ENCODE peak calls at places on chromosomes 2 and 18, in ten cellular contexts. Z is Right ventricle myocardium superior; M is Panc1; Q is HT1080; W is activated CD4-positive, alpha-beta T cell treated with anti-CD3 and anti-CD28 coated beads, Interleukin-2, amount 10 ng/mL, durations not matched to agents 7 days and 5 days; T is RCC 7860; L is left ventricle myocardium inferior; G is substantia nigra; I is cardiac muscle cell; E is central memory CD4-positive, alpha-beta T cell. X is an unnamed sample.

GRCh38 chr2:86790134-86790827 is 432 bp downstream of the CD8A start:
- DNase-seq in Z (no peak), M (no peak), Q (no peak), W (no peak), T (no peak), L (no peak), G (no peak), I (no peak), E (no peak), X (no peak)

GRCh38 chr18:57803119-57803969 is at the start of gene ATP8B1:
- DNase-seq in Z (peak), M (no peak), Q (peak), W (no peak), T (peak), L (peak), G (no peak), I (peak), E (no peak), X (peak)

GRCh38 chr2:159755788-159756187 is 42.2 kb downstream of the CD302 start:
- DNase-seq in Z (no peak), M (peak), Q (peak), W (no peak), T (peak), L (no peak), G (no peak), I (peak), E (no peak), X (no peak)

GRCh38 chr2:9286553-9287399 is 80.2 kb downstream of the ASAP2 start:
- DNase-seq in Z (no peak), M (peak), Q (no peak), W (no peak), T (peak), L (no peak), G (no peak), I (no peak), E (no peak), X (no peak)

GRCh38 chr2:205474746-205475145 is 207.6 kb upstream of the NRP2 start:
- DNase-seq in Z (no peak), M (no peak), Q (peak), W (no peak), T (no peak), L (no peak), G (no peak), I (peak), E (no peak), X (no peak)

GRCh38 chr18:73777356-73778051 is 370.1 kb downstream of the FBXO15 start:
- DNase-seq in Z (no peak), M (no peak), Q (no peak), W (no peak), T (no peak), L (no peak), G (no peak), I (no peak), E (no peak), X (no peak)

GRCh38 chr2:27024188-27024587 is 8.6 kb upstream of the TMEM214 start:
- DNase-seq in Z (no peak), M (no peak), Q (no peak), W (no peak), T (no peak), L (no peak), G (no peak), I (no peak), E (no peak), X (no peak)

GRCh38 chr18:45984546-45985235 is 17.6 kb upstream of the EPG5 start:
- DNase-seq in Z (no peak), M (no peak), Q (no peak), W (no peak), T (no peak), L (no peak), G (no peak), I (no peak), E (no peak), X (no peak)

GRCh38 chr18:39840406-39840805 is 2114.6 kb upstream of the PIK3C3 start:
- DNase-seq in Z (no peak), M (no peak), Q (peak), W (no peak), T (no peak), L (no peak), G (no peak), I (peak), E (no peak), X (no peak)

GRCh38 chr2:18446715-18447114 is 113.7 kb downstream of the RDH14 start:
- DNase-seq in Z (no peak), M (no peak), Q (no peak), W (no peak), T (no peak), L (no peak), G (no peak), I (peak), E (no peak), X (no peak)

GRCh38 chr18:23824235-23824634 is 135.0 kb downstream of the LAMA3 start:
- DNase-seq in Z (no peak), M (no peak), Q (no peak), W (no peak), T (peak), L (no peak), G (no peak), I (peak), E (no peak), X (no peak)

GRCh38 chr18:11500153-11501122 is 109.0 kb upstream of the SLC35G4 start:
- DNase-seq in Z (no peak), M (peak), Q (peak), W (no peak), T (peak), L (no peak), G (no peak), I (peak), E (no peak), X (no peak)

GRCh38 chr2:18536100-18536499 is 24.4 kb downstream of the RDH14 start:
- DNase-seq in Z (no peak), M (no peak), Q (peak), W (no peak), T (no peak), L (no peak), G (no peak), I (no peak), E (no peak), X (no peak)

X was measured in ovary.